ENCODE peak calls at places on chromosomes 13 and 19, in four cellular contexts. N, X, D and Y are unnamed samples.

GRCh38 chr13:46622918-46623256 is 69.9 kb downstream of the LRCH1 start:
- DNase-seq in N (peak; percentile 64), X (no peak), D (no peak), Y (no peak)

GRCh38 chr19:37304190-37304883 is 66.6 kb upstream of the ZNF527 start:
- DNase-seq in N (no peak), X (peak; percentile 64), D (no peak), Y (no peak)

GRCh38 chr19:48481191-48481500 is 12.0 kb downstream of the CYTH2 start:
- DNase-seq in N (no peak), X (no peak), D (no peak), Y (no peak)

GRCh38 chr19:50415661-50416033 is 3.1 kb upstream of the SPIB start:
- DNase-seq in N (no peak), X (no peak), D (peak; percentile 28), Y (no peak)

GRCh38 chr13:46712524-46712923 is 84.4 kb downstream of the ESD start:
- DNase-seq in N (no peak), X (peak; percentile 34), D (no peak), Y (no peak)

GRCh38 chr19:45805719-45806118 is 9.4 kb downstream of the RSPH6A start:
- DNase-seq in N (no peak), X (no peak), D (no peak), Y (no peak)

GRCh38 chr13:42110410-42111155 is 62.1 kb downstream of the DGKH start:
- DNase-seq in N (peak; percentile 89), X (peak; percentile 60), D (peak; percentile 52), Y (peak; percentile 31)

GRCh38 chr19:34731964-34732363 is 2.1 kb upstream of the ZNF181 start:
- DNase-seq in N (no peak), X (no peak), D (no peak), Y (no peak)

GRCh38 chr13:29170451-29171082 is 350.4 kb downstream of the MTUS2 start:
- DNase-seq in N (no peak), X (no peak), D (no peak), Y (no peak)

GRCh38 chr19:6211632-6212402 is 68.0 kb downstream of the MLLT1 start:
- DNase-seq in N (no peak), X (no peak), D (no peak), Y (no peak)

GRCh38 chr13:100689191-100689590 is 14.6 kb upstream of the TMTC4 start:
- DNase-seq in N (no peak), X (no peak), D (no peak), Y (no peak)

GRCh38 chr13:27981006-27981708 is 7.3 kb downstream of the URAD start:
- DNase-seq in N (no peak), X (no peak), D (no peak), Y (no peak)

GRCh38 chr13:32323912-32324311 is 8.6 kb downstream of the BRCA2 start:
- DNase-seq in N (peak; percentile 73), X (no peak), D (no peak), Y (no peak)

GRCh38 chr19:50416034-50416814 is 2.5 kb upstream of the SPIB start:
- DNase-seq in N (no peak), X (no peak), D (no peak), Y (no peak)

GRCh38 chr13:40247845-40248244 is 418.6 kb downstream of the FOXO1 start:
- DNase-seq in N (no peak), X (no peak), D (no peak), Y (no peak)

GRCh38 chr13:55160911-55161310 is 1979.8 kb upstream of the PRR20A start:
- DNase-seq in N (no peak), X (no peak), D (no peak), Y (no peak)

GRCh38 chr13:98565726-98566577 is 11.0 kb downstream of the STK24 start:
- DNase-seq in N (no peak), X (no peak), D (no peak), Y (no peak)

GRCh38 chr19:57566396-57567256 is 7.0 kb upstream of the ZNF550 start:
- DNase-seq in N (peak; percentile 32), X (peak; percentile 40), D (no peak), Y (peak; percentile 42)

GRCh38 chr13:21546372-21546771 is 57.6 kb downstream of the MICU2 start:
- DNase-seq in N (peak; percentile 20), X (no peak), D (no peak), Y (no peak)

DNA sequence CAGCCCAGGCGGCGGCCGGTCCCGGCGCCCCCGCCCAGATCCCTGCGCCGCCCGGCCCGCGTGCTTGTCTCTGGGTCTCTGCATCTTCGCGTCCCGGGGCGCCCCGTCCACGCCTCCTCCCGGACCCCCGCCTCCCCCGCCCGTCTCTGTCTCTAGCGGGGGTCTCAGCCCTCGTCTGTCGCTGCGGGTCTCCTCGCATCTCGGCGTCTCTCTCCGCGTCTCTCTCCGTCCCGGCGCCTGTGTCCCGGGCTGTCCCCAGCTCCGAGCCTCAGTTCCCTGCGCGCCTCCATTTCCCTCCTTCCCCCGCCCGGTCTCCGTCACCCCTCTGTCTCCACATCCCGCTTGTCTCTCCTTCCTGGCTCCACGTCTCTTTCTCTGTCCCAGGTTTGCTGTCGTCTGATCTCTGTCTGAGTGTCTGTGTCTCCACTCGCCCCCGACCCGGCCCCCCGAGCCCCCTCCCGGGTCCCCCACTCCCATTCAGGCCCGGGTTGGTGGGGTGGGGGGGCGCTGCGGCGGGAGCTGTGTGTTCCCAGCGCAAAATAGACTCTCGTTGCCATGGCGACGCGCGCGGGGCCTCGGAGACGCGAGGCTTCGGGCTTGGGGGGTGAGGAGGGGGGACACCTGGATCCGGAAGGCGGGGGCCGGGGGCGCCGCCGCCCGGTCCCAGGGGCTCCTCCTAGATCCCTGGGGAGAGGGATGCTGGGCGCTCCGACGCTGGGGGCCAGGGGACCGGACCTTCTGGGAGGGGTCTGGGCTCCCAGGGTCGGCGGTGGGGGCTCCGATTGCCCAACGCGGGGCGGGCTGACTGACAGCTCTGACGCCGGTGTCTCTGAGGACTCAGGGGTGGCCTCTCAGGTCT is 8.7 kb upstream of the SHISA7 start:
- DNase-seq in N (no peak), X (peak; percentile 72), D (no peak), Y (peak; percentile 51)
- H3K4me2 ChIP-seq in N (peak overlapping the region; percentile 48), X (peak overlapping the region; percentile 90), D (no peak overlapping the region), Y (peak overlapping the region; percentile 85)

DNA sequence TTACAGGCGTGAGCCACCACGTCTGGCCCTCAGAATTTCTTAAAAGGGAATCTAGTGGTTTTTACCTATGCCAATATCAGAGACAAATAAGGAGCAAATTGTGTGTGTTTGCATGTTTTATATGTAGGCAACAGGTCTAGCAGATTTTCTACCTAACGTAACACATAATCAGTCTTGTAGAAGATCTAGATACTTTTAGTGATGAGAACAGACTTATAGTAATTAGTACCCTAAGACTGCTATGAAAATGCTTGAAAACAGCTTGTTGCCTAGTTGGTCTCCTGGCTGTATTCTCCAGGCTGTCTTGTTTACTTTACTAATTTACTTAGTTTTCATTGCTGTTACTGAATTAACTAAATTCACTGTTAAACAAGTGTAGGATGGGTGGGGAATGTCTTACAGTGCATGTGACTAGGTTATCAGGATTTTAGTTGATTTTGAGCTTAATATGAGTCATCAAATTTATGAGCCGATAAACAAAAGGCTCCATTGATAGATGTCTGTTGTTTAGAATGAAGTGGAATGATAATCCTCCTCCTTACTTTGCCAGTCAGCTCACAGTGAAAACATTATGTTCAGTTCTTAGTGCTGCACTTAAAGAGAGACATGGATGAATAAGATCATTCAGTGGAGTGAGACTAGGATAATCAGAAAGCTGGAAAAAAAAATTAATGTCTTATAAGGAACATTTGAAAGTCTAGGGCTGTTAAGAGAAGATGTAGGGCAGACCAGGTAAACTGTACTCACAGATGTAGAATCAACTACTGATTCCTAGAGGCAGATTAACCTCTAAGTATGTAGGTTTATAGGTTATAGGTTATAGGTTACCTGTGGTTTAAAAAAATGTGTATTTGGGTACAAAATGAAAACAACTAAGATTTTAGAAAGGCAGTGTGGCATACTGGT is 22.4 kb downstream of the GTF2F2 start:
- DNase-seq in N (peak; percentile 61), X (peak; percentile 5), D (no peak), Y (no peak)
- H3K4me2 ChIP-seq in N (no peak overlapping the region), X (no peak overlapping the region), D (no peak overlapping the region), Y (no peak overlapping the region)

GRCh38 chr19:14544047-14544446 is 14.7 kb downstream of the TECR start:
- DNase-seq in N (no peak), X (no peak), D (no peak), Y (no peak)

GRCh38 chr19:14540741-14541525 is 11.5 kb downstream of the TECR start:
- DNase-seq in N (no peak), X (no peak), D (no peak), Y (no peak)

GRCh38 chr19:14544977-14545715 is 15.8 kb downstream of the TECR start:
- DNase-seq in N (no peak), X (no peak), D (no peak), Y (no peak)

GRCh38 chr19:14545716-14546082 is 16.3 kb downstream of the TECR start:
- DNase-seq in N (no peak), X (no peak), D (no peak), Y (no peak)

DNA sequence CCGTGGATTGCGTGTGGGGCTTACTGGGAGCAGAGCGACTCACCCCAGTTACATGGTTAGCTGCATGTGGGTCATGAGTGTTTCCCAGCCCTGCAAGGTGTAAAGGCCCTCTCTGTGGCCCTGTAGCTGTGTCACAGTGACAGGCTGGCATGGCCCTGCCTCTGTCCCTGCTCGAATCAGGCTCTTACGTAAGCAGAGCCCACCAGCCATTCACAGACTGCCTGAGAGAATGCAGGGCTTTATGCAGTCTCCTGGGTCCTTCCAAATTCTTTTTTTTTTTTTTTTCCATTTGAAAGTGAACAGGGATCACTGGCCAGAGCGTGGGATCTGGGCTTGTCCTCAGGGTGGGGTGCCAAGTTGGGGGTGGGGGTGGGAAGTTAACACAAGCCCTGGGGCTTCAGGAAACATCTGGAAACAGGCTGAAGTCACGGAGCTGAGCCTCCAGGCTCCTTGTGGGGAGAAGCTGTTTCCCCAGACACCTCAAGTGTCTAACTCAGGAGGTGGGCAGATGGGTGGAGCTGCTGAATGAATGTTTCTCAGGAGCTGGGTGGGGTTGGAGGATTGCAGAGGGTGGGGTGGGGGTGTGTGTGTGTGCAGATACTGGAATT is 13.4 kb downstream of the TECR start:
- DNase-seq in N (peak; percentile 47), X (no peak), D (no peak), Y (no peak)
- H3K4me2 ChIP-seq in N (no peak overlapping the region), X (no peak overlapping the region), D (no peak overlapping the region), Y (no peak overlapping the region)

GRCh38 chr13:51683537-51684050 is 99.3 kb downstream of the WDFY2 start:
- DNase-seq in N (no peak), X (no peak), D (no peak), Y (no peak)

GRCh38 chr13:51688937-51689336 is 104.7 kb downstream of the WDFY2 start:
- DNase-seq in N (no peak), X (no peak), D (no peak), Y (no peak)

GRCh38 chr13:51689597-51689996 is 105.3 kb downstream of the WDFY2 start:
- DNase-seq in N (no peak), X (peak; percentile 27), D (no peak), Y (no peak)

GRCh38 chr13:51684076-51684475 is 99.8 kb downstream of the WDFY2 start:
- DNase-seq in N (no peak), X (no peak), D (no peak), Y (no peak)

DNA sequence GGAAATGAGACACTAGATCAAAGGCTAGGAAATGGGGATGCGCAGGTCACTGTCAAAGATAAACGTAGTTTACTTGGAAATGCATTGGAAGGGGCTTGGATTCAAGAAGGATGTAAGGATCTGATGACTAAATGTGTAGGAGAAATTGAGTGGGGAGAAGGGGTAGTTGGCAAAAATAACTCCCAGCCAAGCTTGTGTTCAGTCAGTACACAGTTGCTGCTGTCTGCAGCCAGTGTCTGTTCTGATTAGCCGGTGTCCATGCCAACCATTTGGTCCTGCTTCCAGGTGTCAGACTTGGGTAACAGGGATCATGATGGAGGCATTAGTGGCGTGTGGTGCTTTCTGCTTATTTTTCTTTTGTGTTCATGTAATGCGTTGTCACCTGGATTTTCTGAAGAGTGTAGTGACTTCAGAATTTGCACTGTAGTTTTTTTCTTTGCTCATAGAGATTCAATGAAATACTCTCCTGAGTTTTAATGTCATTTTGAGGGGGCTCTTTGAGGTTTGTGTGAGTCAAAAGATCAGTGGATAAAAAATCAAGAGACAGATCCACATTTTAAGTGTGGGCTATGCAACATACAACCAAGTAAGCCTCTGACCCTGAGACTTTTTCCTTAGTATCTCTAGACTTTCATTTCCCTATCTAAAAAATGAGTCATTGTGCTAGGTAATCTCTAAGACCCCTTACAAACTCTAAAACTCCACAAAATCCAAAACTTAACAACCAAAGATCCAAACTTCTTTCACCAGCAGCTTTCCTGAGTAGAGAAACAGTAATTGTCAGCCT is 103.9 kb downstream of the WDFY2 start:
- DNase-seq in N (no peak), X (peak; percentile 8), D (no peak), Y (no peak)
- H3K4me2 ChIP-seq in N (no peak overlapping the region), X (peak overlapping the region; percentile 19), D (no peak overlapping the region), Y (no peak overlapping the region)